ENCODE peak calls at places on chromosomes 5 and 9, in eight cellular contexts. L is H9, Q is heart right ventricle, P is PC-9, X is prostate gland, I is IMR-90, Y is Caco-2, R is fibroblast of lung. G is an unnamed sample. For H3K27me3, the result is how much of the 10 kb centered on the place peaks cover.

GRCh38 chr9:123269316-123269715 is 930 bp upstream of the STRBP start:
- DNase-seq in L (no peak), Q (no peak), P (no peak), X (no peak), I (no peak), Y (no peak), R (no peak), G (no peak)

GRCh38 chr9:126222835-126223431 is 103.7 kb upstream of the MVB12B start:
- DNase-seq in L (peak), Q (no peak), P (no peak), X (no peak), I (no peak), Y (no peak), R (no peak), G (no peak)

GRCh38 chr5:116944171-116944570 is 369.5 kb upstream of the SEMA6A start:
- DNase-seq in L (peak), Q (no peak), P (no peak), X (peak), I (no peak), Y (peak), R (no peak), G (no peak)

GRCh38 chr5:137822158-137822764 is 45.4 kb upstream of the MYOT start:
- DNase-seq in L (peak), Q (no peak), P (no peak), X (peak), I (peak), Y (peak), R (peak), G (no peak)

GRCh38 chr9:95770653-95771131 is 104.8 kb upstream of the ERCC6L2 start:
- DNase-seq in L (no peak), Q (no peak), P (no peak), X (no peak), I (no peak), Y (peak), R (no peak), G (no peak)

GRCh38 chr5:67094476-67095300 is 101.9 kb downstream of the CD180 start:
- DNase-seq in L (peak), Q (no peak), P (no peak), X (no peak), I (peak), Y (no peak), R (peak), G (no peak)

GRCh38 chr9:3962467-3962866 is 337.4 kb downstream of the GLIS3 start:
- DNase-seq in L (no peak), Q (no peak), P (peak), X (no peak), I (peak), Y (no peak), R (peak), G (no peak)

GRCh38 chr9:36191290-36191645 is 547 bp downstream of the CLTA start:
- DNase-seq in L (no peak), Q (no peak), P (no peak), X (no peak), I (no peak), Y (no peak), R (peak), G (peak)

GRCh38 chr9:72952394-72952720 is 496 bp downstream of the ALDH1A1 start:
- DNase-seq in L (no peak), Q (no peak), P (no peak), X (no peak), I (no peak), Y (no peak), R (no peak), G (no peak)

GRCh38 chr9:35651964-35652828 is 1.5 kb upstream of the SIT1 start:
- DNase-seq in L (no peak), Q (no peak), P (peak), X (no peak), I (peak), Y (no peak), R (peak), G (no peak)

GRCh38 chr5:134561871-134562296 is 36.4 kb downstream of the JADE2 start:
- DNase-seq in L (peak), Q (peak), P (no peak), X (no peak), I (peak), Y (no peak), R (peak), G (no peak)

GRCh38 chr5:103573411-103573810 is 10.8 kb upstream of the NUDT12 start:
- DNase-seq in L (peak), Q (no peak), P (no peak), X (no peak), I (no peak), Y (no peak), R (no peak), G (no peak)
- H3K27me3 ChIP-seq in L (under half), Q (under half), P (under half), X (under half), I (under half), Y (under half), R (under half), G (under half)

GRCh38 chr5:159833088-159833487 is 83.2 kb upstream of the ADRA1B start:
- DNase-seq in L (no peak), Q (no peak), P (no peak), X (no peak), I (no peak), Y (no peak), R (no peak), G (no peak)
- TF ChIP-seq CTCF in L (peak), Q (no peak), P (no peak), X (no peak), I (no peak), Y (no peak), R (no peak), G (no peak)

DNA sequence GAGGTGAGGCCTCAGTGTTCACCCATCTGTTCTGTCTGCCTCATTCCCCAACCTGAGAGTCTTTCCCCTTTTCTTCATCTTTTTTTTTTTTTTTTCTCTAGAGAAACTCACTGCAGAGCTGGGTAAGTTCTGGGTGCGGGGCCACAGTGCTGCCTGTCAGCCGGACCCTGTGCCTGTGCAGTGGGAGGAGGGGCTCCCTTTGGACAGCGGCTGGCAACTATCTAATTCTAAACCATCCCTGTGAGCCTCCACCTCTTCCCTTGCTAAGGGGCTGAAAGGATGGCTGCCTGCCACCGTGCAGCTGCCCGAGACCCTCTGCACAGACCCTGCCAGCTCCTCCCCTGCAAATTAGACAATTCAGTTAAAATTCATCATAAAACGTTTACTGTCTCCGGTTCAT is 14.1 kb downstream of the BTNL9 start:
- DNase-seq in L (no peak), Q (no peak), P (no peak), X (no peak), I (no peak), Y (no peak), R (no peak), G (no peak)
- H3K27me3 ChIP-seq in L (half or more), Q (half or more), P (half or more), X (under half), I (under half), Y (under half), R (under half), G (half or more)

GRCh38 chr5:1204693-1205242 is 3.4 kb downstream of the SLC6A19 start:
- DNase-seq in L (peak), Q (no peak), P (no peak), X (no peak), I (peak), Y (peak), R (peak), G (no peak)
- TF ChIP-seq CTCF in L (peak), Q (no peak), P (peak), X (no peak), I (peak), Y (peak), R (peak), G (no peak)